ENCODE peak calls at places on chromosomes 16 and 17, in ten cellular contexts. Q is cardiac muscle cell; J is fibroblast of lung; V is activated naive CD4-positive, alpha-beta T cell; A is HEK293T; N is Daoy; D is stimulated activated CD8-positive, alpha-beta memory T cell treated with anti-CD3 and anti-CD28 coated beads, Interleukin-4, amount 100 ng/mL, for 1 hour; X is ELR; H is NT2/D1; U is AG04450. I is an unnamed sample.

GRCh38 chr17:72760368-72760767 is 332.1 kb downstream of the SLC39A11 start:
- DNase-seq in Q (no peak), J (no peak), V (no peak), A (no peak), N (no peak), D (no peak), X (no peak), H (no peak), U (no peak), I (no peak)

GRCh38 chr16:90040152-90041023 is 21.1 kb upstream of the DBNDD1 start:
- DNase-seq in Q (no peak), J (no peak), V (no peak), A (no peak), N (no peak), D (no peak), X (no peak), H (no peak), U (no peak), I (no peak)

GRCh38 chr16:30892670-30893069 is 1.2 kb downstream of the BCL7C start:
- DNase-seq in Q (no peak), J (no peak), V (no peak), A (no peak), N (no peak), D (no peak), X (no peak), H (no peak), U (no peak), I (no peak)

GRCh38 chr16:81755915-81756644 is 23.0 kb upstream of the PLCG2 start:
- DNase-seq in Q (no peak), J (no peak), V (no peak), A (no peak), N (no peak), D (no peak), X (no peak), H (no peak), U (no peak), I (no peak)

GRCh38 chr17:82218349-82219075 is 5.9 kb upstream of the CCDC57 start:
- DNase-seq in Q (no peak), J (no peak), V (no peak), A (no peak), N (no peak), D (no peak), X (no peak), H (no peak), U (no peak), I (no peak)

GRCh38 chr16:29665294-29666077 is 2.4 kb downstream of the SPN start:
- DNase-seq in Q (no peak), J (no peak), V (no peak), A (no peak), N (no peak), D (no peak), X (no peak), H (no peak), U (no peak), I (no peak)

GRCh38 chr17:39011907-39012468 is 44.8 kb upstream of the FBXO47 start:
- DNase-seq in Q (no peak), J (no peak), V (no peak), A (no peak), N (no peak), D (no peak), X (no peak), H (peak; percentile 54), U (no peak), I (no peak)

GRCh38 chr17:28537219-28537610 is 15.2 kb downstream of the UNC119 start:
- DNase-seq in Q (no peak), J (no peak), V (no peak), A (no peak), N (no peak), D (no peak), X (no peak), H (no peak), U (no peak), I (no peak)

GRCh38 chr17:41812176-41813038 is at the start of gene FKBP10:
- DNase-seq in Q (peak; percentile 97), J (peak; percentile 92), V (no peak), A (peak; percentile 86), N (peak; percentile 92), D (peak; percentile 15), X (peak; percentile 89), H (peak; percentile 88), U (peak; percentile 80), I (no peak)

GRCh38 chr16:27326738-27327585 is 13.2 kb downstream of the IL4R start:
- DNase-seq in Q (peak; percentile 84), J (peak; percentile 94), V (no peak), A (no peak), N (peak; percentile 84), D (no peak), X (peak; percentile 95), H (peak; percentile 67), U (peak; percentile 78), I (peak; percentile 89)

GRCh38 chr16:66524601-66525164 is 25.2 kb downstream of the TK2 start:
- DNase-seq in Q (no peak), J (no peak), V (no peak), A (no peak), N (no peak), D (no peak), X (peak; percentile 20), H (no peak), U (no peak), I (no peak)

GRCh38 chr17:77127735-77128361 is 12.9 kb upstream of the SEC14L1 start:
- DNase-seq in Q (no peak), J (peak; percentile 57), V (no peak), A (no peak), N (peak; percentile 63), D (peak; percentile 26), X (no peak), H (no peak), U (no peak), I (no peak)

GRCh38 chr17:68182940-68183551 is 64.8 kb upstream of the AMZ2 start:
- DNase-seq in Q (no peak), J (no peak), V (no peak), A (no peak), N (no peak), D (no peak), X (no peak), H (no peak), U (no peak), I (no peak)

GRCh38 chr16:48384305-48384981 is 770 bp downstream of the SIAH1 start:
- DNase-seq in Q (peak; percentile 85), J (peak; percentile 42), V (no peak), A (peak; percentile 61), N (peak; percentile 42), D (no peak), X (peak; percentile 59), H (no peak), U (no peak), I (no peak)

GRCh38 chr16:49701867-49702494 is 153.9 kb downstream of the ZNF423 start:
- DNase-seq in Q (peak; percentile 94), J (peak; percentile 43), V (no peak), A (peak; percentile 73), N (peak; percentile 68), D (no peak), X (no peak), H (peak; percentile 57), U (no peak), I (peak; percentile 4)

GRCh38 chr16:30186782-30187555 is 3.6 kb downstream of the CORO1A start:
- DNase-seq in Q (peak; percentile 76), J (no peak), V (peak; percentile 80), A (peak; percentile 87), N (peak; percentile 58), D (peak; percentile 80), X (peak; percentile 30), H (peak; percentile 32), U (no peak), I (no peak)

GRCh38 chr16:1159325-1159972 is 6.5 kb downstream of the CACNA1H start:
- DNase-seq in Q (no peak), J (no peak), V (no peak), A (no peak), N (no peak), D (no peak), X (no peak), H (no peak), U (no peak), I (no peak)

GRCh38 chr17:36524428-36524876 is 10.2 kb downstream of the MYO19 start:
- DNase-seq in Q (no peak), J (peak; percentile 48), V (no peak), A (no peak), N (no peak), D (no peak), X (peak; percentile 62), H (no peak), U (no peak), I (no peak)

GRCh38 chr16:50248845-50249244 is 17.5 kb upstream of the ADCY7 start:
- DNase-seq in Q (no peak), J (no peak), V (no peak), A (no peak), N (no peak), D (no peak), X (no peak), H (no peak), U (no peak), I (no peak)

GRCh38 chr16:57938936-57939871 is 31.7 kb downstream of the CNGB1 start:
- DNase-seq in Q (no peak), J (peak; percentile 82), V (no peak), A (no peak), N (peak; percentile 88), D (no peak), X (peak; percentile 51), H (no peak), U (no peak), I (peak; percentile 62)

GRCh38 chr16:1150511-1150982 is 2.4 kb upstream of the CACNA1H start:
- DNase-seq in Q (no peak), J (peak; percentile 13), V (no peak), A (peak; percentile 53), N (peak; percentile 59), D (no peak), X (peak; percentile 13), H (no peak), U (no peak), I (no peak)

GRCh38 chr17:13362341-13363122 is 239.2 kb downstream of the HS3ST3A1 start:
- DNase-seq in Q (no peak), J (peak; percentile 86), V (no peak), A (no peak), N (peak; percentile 89), D (no peak), X (peak; percentile 84), H (no peak), U (no peak), I (peak; percentile 42)

GRCh38 chr17:17569691-17570090 is 21.8 kb downstream of the PEMT start:
- DNase-seq in Q (no peak), J (no peak), V (no peak), A (no peak), N (no peak), D (no peak), X (no peak), H (no peak), U (no peak), I (no peak)

GRCh38 chr16:62738631-62739030 is 702.4 kb upstream of the CDH8 start:
- DNase-seq in Q (no peak), J (no peak), V (no peak), A (no peak), N (no peak), D (no peak), X (no peak), H (no peak), U (no peak), I (no peak)

GRCh38 chr17:46883871-46884270 is 32.5 kb downstream of the WNT9B start:
- DNase-seq in Q (no peak), J (no peak), V (no peak), A (no peak), N (no peak), D (no peak), X (no peak), H (no peak), U (no peak), I (no peak)

GRCh38 chr17:82332669-82333278 is 792 bp downstream of the SECTM1 start:
- DNase-seq in Q (no peak), J (peak; percentile 62), V (no peak), A (no peak), N (peak; percentile 61), D (no peak), X (peak; percentile 83), H (no peak), U (no peak), I (no peak)

GRCh38 chr16:3101841-3102470 is 2.9 kb upstream of the ZSCAN10 start:
- DNase-seq in Q (no peak), J (no peak), V (no peak), A (no peak), N (peak; percentile 29), D (no peak), X (no peak), H (peak; percentile 77), U (no peak), I (no peak)

GRCh38 chr17:39668141-39668924 is at the start of gene PNMT:
- DNase-seq in Q (peak; percentile 88), J (peak; percentile 53), V (peak; percentile 23), A (peak; percentile 68), N (peak; percentile 67), D (no peak), X (peak; percentile 68), H (no peak), U (no peak), I (no peak)